ENCODE peak calls at places on chromosomes 1 and 21, in four cellular contexts. J, S, T and U are unnamed samples.
A peak's percentile ranks its signal among the peaks of the same experiment; 100 is the strongest.

GRCh38 chr21:25734654-25735220 is at the start of the genes ATP5PF and GABPA:
- DNase-seq in J (peak; percentile 93), S (peak; percentile 95), T (peak; percentile 98), U (peak; percentile 96)

GRCh38 chr1:151399890-151400235 is 490 bp downstream of the PSMB4 start:
- DNase-seq in J (no peak), S (no peak), T (no peak), U (no peak)

GRCh38 chr21:16071761-16072160 is 342.0 kb downstream of the USP25 start:
- DNase-seq in J (no peak), S (no peak), T (no peak), U (no peak)

GRCh38 chr1:16053781-16054502 is 10.4 kb downstream of the CLCNKB start:
- DNase-seq in J (no peak), S (no peak), T (no peak), U (no peak)

GRCh38 chr1:205224736-205225135 is 3.0 kb upstream of the TMCC2 start:
- DNase-seq in J (no peak), S (no peak), T (no peak), U (no peak)

GRCh38 chr21:36641886-36642285 is 57.0 kb upstream of the SIM2 start:
- DNase-seq in J (no peak), S (no peak), T (no peak), U (no peak)

GRCh38 chr1:181033799-181034391 is at the start of gene MR1:
- DNase-seq in J (no peak), S (no peak), T (no peak), U (no peak)

GRCh38 chr21:34698270-34699015 is 29.6 kb downstream of the CLIC6 start:
- DNase-seq in J (no peak), S (no peak), T (no peak), U (no peak)

GRCh38 chr1:3028531-3029282 is 7.4 kb downstream of the ACTRT2 start:
- DNase-seq in J (no peak), S (no peak), T (peak; percentile 10), U (peak; percentile 56)

GRCh38 chr1:62064831-62065230 is 129.8 kb upstream of the L1TD1 start:
- DNase-seq in J (no peak), S (no peak), T (no peak), U (no peak)

GRCh38 chr1:14323665-14324630 is 274.5 kb upstream of the KAZN start:
- DNase-seq in J (no peak), S (no peak), T (no peak), U (no peak)

DNA sequence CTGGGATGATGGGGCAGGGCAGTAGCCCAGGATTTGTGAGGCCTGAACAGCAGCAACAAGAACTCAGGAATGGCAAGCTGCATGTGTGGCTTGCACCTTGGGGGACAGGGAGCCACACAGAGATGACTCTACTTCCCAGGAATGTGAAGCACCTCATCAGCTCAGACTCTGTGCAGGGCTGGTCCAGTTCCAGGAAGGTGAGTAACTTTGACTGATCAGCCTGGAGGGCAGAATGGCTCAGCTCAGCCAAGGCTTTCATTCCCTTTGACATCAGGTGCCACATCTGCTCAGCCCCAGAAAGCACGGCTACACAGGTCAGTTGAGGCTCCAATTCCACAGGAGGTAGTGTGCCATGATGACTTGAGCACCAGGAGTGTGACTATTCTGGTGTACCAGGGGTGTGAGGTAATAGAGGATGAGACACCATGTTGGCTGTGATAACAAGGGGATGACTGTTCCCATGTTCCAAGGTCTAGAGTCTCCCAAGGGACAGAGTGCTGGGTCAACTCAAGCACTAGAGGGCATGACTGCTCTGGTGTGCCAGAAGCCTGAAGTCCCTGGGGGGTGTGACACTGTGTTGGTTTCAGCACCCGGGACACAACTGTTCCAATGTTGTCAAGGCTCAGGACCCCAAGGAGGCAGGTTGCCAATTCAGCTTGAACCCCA is 625.8 kb upstream of the ADGRL2 start:
- DNase-seq in J (no peak), S (peak; percentile 3), T (no peak), U (no peak)
- TF ChIP-seq CTCF in J (no peak), S (no peak), T (no peak), U (no peak)

DNA sequence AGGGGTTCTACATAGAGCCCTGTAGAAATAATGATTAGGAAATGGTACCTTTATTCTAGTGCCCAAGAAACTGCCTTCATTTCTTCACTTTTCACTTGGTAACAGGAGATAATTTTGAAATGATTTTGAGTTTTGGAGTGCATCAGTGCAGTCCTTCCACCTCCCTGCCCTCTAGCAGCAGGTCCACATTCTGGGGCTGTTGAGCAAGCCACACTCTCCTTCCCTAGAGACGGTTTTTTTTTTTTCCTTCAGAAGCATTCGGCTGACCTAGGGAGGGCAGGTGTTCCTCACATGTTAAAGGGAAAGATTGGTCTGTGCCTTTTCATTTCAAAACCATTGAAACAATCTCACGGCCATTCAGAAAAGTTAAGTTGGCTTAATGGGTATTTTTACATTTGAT is 39.8 kb downstream of the SLC37A1 start:
- DNase-seq in J (no peak), S (no peak), T (no peak), U (no peak)
- TF ChIP-seq CTCF in J (peak; percentile 61), S (no peak), T (no peak), U (no peak)

GRCh38 chr1:66767590-66767989 is 15.3 kb downstream of the DYNLT5 start:
- DNase-seq in J (no peak), S (no peak), T (no peak), U (no peak)

GRCh38 chr1:66760506-66760905 is 8.2 kb downstream of the DYNLT5 start:
- DNase-seq in J (no peak), S (no peak), T (no peak), U (no peak)

GRCh38 chr1:66768935-66769334 is 16.7 kb downstream of the DYNLT5 start:
- DNase-seq in J (no peak), S (no peak), T (no peak), U (no peak)

GRCh38 chr1:66761273-66761672 is 9.0 kb downstream of the DYNLT5 start:
- DNase-seq in J (no peak), S (no peak), T (no peak), U (no peak)

GRCh38 chr1:66764994-66765578 is 12.8 kb downstream of the DYNLT5 start:
- DNase-seq in J (no peak), S (peak; percentile 27), T (no peak), U (no peak)
- TF ChIP-seq CTCF in J (peak; percentile 63), S (peak; percentile 50), T (no peak), U (peak; percentile 88)

GRCh38 chr1:33372677-33373076 is 51.8 kb upstream of the A3GALT2 start:
- DNase-seq in J (no peak), S (no peak), T (no peak), U (no peak)
- TF ChIP-seq CTCF in J (no peak), S (no peak), T (no peak), U (no peak)

GRCh38 chr1:84688461-84689061 is 1.7 kb downstream of the SSX2IP start:
- DNase-seq in J (no peak), S (no peak), T (no peak), U (no peak)

GRCh38 chr1:84691139-84691783 is 1.0 kb upstream of the SSX2IP start:
- DNase-seq in J (no peak), S (no peak), T (no peak), U (no peak)

GRCh38 chr1:84690397-84691138 is at the start of gene SSX2IP:
- DNase-seq in J (peak; percentile 88), S (peak; percentile 87), T (peak; percentile 100), U (peak; percentile 99)

GRCh38 chr1:84687703-84688460 is 2.4 kb downstream of the SSX2IP start:
- DNase-seq in J (no peak), S (no peak), T (no peak), U (no peak)

DNA sequence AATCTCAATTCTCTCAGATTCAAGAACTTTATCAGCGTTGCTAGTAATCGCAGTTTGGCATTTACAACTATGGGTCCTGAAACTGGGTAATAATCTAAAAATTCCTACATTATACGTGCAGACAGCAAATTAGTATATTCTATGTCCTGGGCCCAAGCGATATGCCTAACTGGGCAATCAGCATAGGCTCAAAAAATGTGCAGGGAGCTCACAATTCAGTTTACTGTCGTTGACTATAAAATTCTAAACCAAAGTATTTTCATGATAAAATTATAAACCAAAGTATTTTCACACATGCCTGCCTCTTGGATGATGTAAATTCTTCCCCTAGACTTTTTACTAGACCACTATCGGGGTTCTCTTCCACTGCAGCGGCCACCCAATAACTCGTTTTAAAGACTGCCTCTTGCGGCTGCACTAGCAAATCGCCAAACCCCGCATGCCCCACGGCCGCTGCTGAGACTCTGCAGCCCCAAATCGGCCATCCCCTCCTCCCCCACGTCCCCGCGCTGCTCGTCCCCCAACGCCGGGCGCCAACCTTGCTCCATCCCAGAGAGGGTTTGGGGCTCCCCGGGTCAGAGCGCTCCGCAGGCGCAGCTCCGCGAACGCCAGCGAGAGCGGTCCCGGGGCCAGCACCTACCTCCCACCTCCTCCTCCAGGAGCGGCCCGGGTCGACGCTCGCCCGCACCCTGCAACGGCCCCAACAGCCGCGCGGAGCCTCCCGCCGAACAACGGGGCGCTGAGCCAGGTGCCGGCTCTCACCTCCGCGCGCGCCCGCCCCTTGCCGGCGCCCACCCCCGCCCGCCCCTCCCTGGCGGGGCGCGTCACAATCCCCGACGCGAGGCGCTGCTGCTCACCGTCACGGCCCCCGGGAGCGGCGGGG is 506 bp downstream of the SSX2IP start:
- DNase-seq in J (no peak), S (no peak), T (no peak), U (peak; percentile 81)
- TF ChIP-seq CTCF in J (peak; percentile 35), S (no peak), T (no peak), U (peak; percentile 63)